ENCODE peak calls at places on chromosomes 6 and 20, in nine cellular contexts. C is RWPE1; B is A673; F is ovary; Z is lower lobe of right lung; T is PC-9; S is CD4-positive, alpha-beta T cell; K is neural progenitor cell; M is right cardiac atrium. N is an unnamed sample.
A peak's percentile ranks its signal among the peaks of the same experiment; 100 is the strongest.

GRCh38 chr20:51503376-51503775 is 39.1 kb downstream of the NFATC2 start:
- DNase-seq in C (no peak), M (no peak), T (no peak), S (no peak), B (no peak), K (no peak), F (no peak), Z (no peak), N (no peak)

GRCh38 chr20:57927376-57927775 is 217.6 kb upstream of the PMEPA1 start:
- DNase-seq in F (no peak), K (no peak), M (no peak), S (no peak), T (no peak), Z (no peak), C (no peak), B (no peak), N (no peak)

GRCh38 chr6:70956191-70956450 is 739 bp downstream of the B3GAT2 start:
- DNase-seq in M (no peak), S (no peak), F (no peak), K (no peak), Z (no peak), C (no peak), B (no peak), T (no peak), N (no peak)

GRCh38 chr6:128471907-128472306 is 48.5 kb downstream of the PTPRK start:
- DNase-seq in T (no peak), B (no peak), K (no peak), S (no peak), M (no peak), C (no peak), F (no peak), Z (no peak), N (no peak)

GRCh38 chr20:21082584-21082983 is 23.6 kb downstream of the LINC00237 start:
- DNase-seq in T (no peak), C (no peak), K (no peak), S (no peak), F (no peak), M (no peak), B (no peak), Z (no peak), N (no peak)

GRCh38 chr20:5171074-5171789 is 44.4 kb downstream of the CDS2 start:
- DNase-seq in K (peak; percentile 64), T (no peak), B (no peak), M (peak; percentile 24), F (peak; percentile 22), S (no peak), C (no peak), Z (no peak), N (no peak)

GRCh38 chr20:45358282-45359068 is 4.5 kb upstream of the SYS1 start:
- DNase-seq in F (peak; percentile 93), Z (peak; percentile 88), K (no peak), T (no peak), S (no peak), C (no peak), M (peak; percentile 70), B (no peak), N (peak; percentile 66)

GRCh38 chr6:53428886-53429285 is 80.1 kb upstream of the ELOVL5 start:
- DNase-seq in T (no peak), K (no peak), C (no peak), B (no peak), M (no peak), Z (no peak), F (no peak), S (no peak), N (no peak)

GRCh38 chr6:108436771-108437170 is 123.9 kb upstream of the FOXO3 start:
- DNase-seq in F (no peak), M (no peak), C (no peak), S (no peak), T (no peak), K (no peak), B (no peak), Z (no peak), N (no peak)

GRCh38 chr6:157080986-157081391 is 242.3 kb downstream of the TMEM242 start:
- DNase-seq in Z (no peak), T (no peak), B (peak; percentile 32), K (peak; percentile 31), M (no peak), C (no peak), F (no peak), S (no peak), N (no peak)

GRCh38 chr6:138523347-138524210 is 24.3 kb upstream of the NHSL1 start:
- DNase-seq in C (no peak), M (no peak), F (no peak), Z (no peak), T (no peak), K (no peak), B (no peak), S (no peak), N (peak; percentile 47)

GRCh38 chr6:156767603-156768467 is 9.3 kb upstream of the ARID1B start:
- DNase-seq in S (no peak), Z (no peak), F (no peak), K (no peak), M (no peak), C (no peak), T (no peak), B (no peak), N (peak; percentile 40)

GRCh38 chr20:60024801-60025200 is 66.6 kb downstream of the CDH26 start:
- DNase-seq in S (no peak), Z (no peak), K (peak; percentile 21), T (no peak), M (no peak), F (no peak), C (no peak), B (no peak), N (no peak)

GRCh38 chr20:3173582-3174441 is 463 bp upstream of the LZTS3 start:
- DNase-seq in C (peak; percentile 94), K (peak; percentile 98), B (peak; percentile 95), M (peak; percentile 92), S (peak; percentile 89), T (peak; percentile 88), F (peak; percentile 92), Z (peak; percentile 93), N (peak; percentile 82)

GRCh38 chr6:56357616-56358373 is 110.4 kb upstream of the COL21A1 start:
- DNase-seq in M (no peak), S (no peak), C (no peak), Z (no peak), B (no peak), F (no peak), K (no peak), T (no peak), N (peak; percentile 59)

GRCh38 chr6:37456126-37456525 is 23.1 kb downstream of the CMTR1 start:
- DNase-seq in Z (no peak), F (no peak), T (no peak), B (no peak), C (peak; percentile 68), S (no peak), K (no peak), M (no peak), N (no peak)

GRCh38 chr6:79234150-79235022 is at the start of gene HMGN3:
- DNase-seq in K (peak; percentile 93), F (peak; percentile 94), C (peak; percentile 86), B (peak; percentile 97), Z (peak; percentile 98), M (peak; percentile 99), T (peak; percentile 88), S (peak; percentile 87), N (peak; percentile 95)

GRCh38 chr6:158869010-158869603 is 49.9 kb upstream of the EZR start:
- DNase-seq in S (no peak), B (no peak), T (peak; percentile 62), C (no peak), M (no peak), Z (no peak), K (peak; percentile 80), F (no peak), N (no peak)

GRCh38 chr20:49006446-49006980 is 39.6 kb upstream of the CSE1L start:
- DNase-seq in S (no peak), Z (no peak), K (no peak), T (no peak), F (no peak), C (no peak), M (no peak), B (no peak), N (no peak)
- H3K27ac ChIP-seq in S (no peak overlapping the region), Z (no peak overlapping the region), K (no peak overlapping the region), T (no peak overlapping the region), F (no peak overlapping the region), C (no peak overlapping the region), M (no peak overlapping the region), B (no peak overlapping the region), N (no peak overlapping the region)

GRCh38 chr6:155314092-155314772 is at the start of gene TFB1M:
- DNase-seq in M (peak; percentile 99), T (peak; percentile 95), C (peak; percentile 90), B (peak; percentile 100), S (peak; percentile 92), K (peak; percentile 99), F (peak; percentile 98), Z (peak; percentile 99), N (peak; percentile 99)

GRCh38 chr6:155316419-155316818 is 2.1 kb upstream of the TFB1M start:
- DNase-seq in M (no peak), T (no peak), K (no peak), F (no peak), S (no peak), Z (no peak), C (no peak), B (no peak), N (no peak)

GRCh38 chr6:155317186-155317585 is 2.9 kb upstream of the TFB1M start:
- DNase-seq in B (peak; percentile 40), C (no peak), S (no peak), K (no peak), Z (no peak), T (no peak), M (no peak), F (no peak), N (no peak)

GRCh38 chr6:155314773-155315515 is 660 bp upstream of the TFB1M start:
- DNase-seq in F (peak; percentile 28), Z (peak; percentile 70), M (peak; percentile 65), S (no peak), C (peak; percentile 49), T (no peak), K (no peak), B (peak; percentile 92), N (peak; percentile 54)

GRCh38 chr6:155315516-155315871 is 1.2 kb upstream of the TFB1M start:
- DNase-seq in F (no peak), M (no peak), K (no peak), C (no peak), B (no peak), S (no peak), Z (no peak), T (no peak), N (no peak)
- H3K27ac ChIP-seq in F (no peak overlapping the region), M (no peak overlapping the region), K (no peak overlapping the region), C (no peak overlapping the region), B (peak overlapping the region; percentile 77), S (no peak overlapping the region), Z (peak overlapping the region; percentile 89), T (peak overlapping the region; percentile 77), N (peak overlapping the region; percentile 56)

GRCh38 chr6:20711518-20711917 is 177.3 kb downstream of the CDKAL1 start:
- DNase-seq in M (no peak), F (no peak), C (no peak), S (no peak), B (peak; percentile 16), T (no peak), Z (no peak), K (no peak), N (no peak)
- H3K27ac ChIP-seq in M (no peak overlapping the region), F (no peak overlapping the region), C (no peak overlapping the region), S (no peak overlapping the region), B (no peak overlapping the region), T (peak overlapping the region; percentile 13), Z (no peak overlapping the region), K (no peak overlapping the region), N (no peak overlapping the region)

DNA sequence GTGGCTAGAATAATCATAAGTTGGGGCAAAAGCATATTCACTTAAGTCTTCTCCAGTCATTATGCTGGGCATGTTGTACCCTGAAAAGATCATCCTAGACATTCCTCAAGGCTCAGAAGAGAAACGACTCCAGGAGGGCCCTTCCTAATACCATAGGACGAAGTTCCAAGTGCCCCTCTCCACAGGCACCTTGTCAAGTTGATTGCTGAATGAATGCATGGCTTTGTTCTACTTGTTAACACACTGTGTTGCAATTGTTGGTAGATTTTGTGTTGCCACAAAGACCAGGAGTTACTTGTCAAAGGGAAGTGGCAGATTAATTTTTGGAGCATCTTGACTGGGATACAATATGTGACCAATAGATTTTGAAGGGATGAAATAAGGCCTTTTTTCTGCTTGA is 194.3 kb upstream of the SMLR1 start:
- DNase-seq in Z (no peak), C (no peak), T (no peak), F (no peak), S (no peak), M (no peak), B (peak; percentile 22), K (peak; percentile 69), N (no peak)
- H3K27ac ChIP-seq in Z (no peak overlapping the region), C (no peak overlapping the region), T (no peak overlapping the region), F (no peak overlapping the region), S (no peak overlapping the region), M (no peak overlapping the region), B (no peak overlapping the region), K (no peak overlapping the region), N (no peak overlapping the region)